ENCODE peak calls at places on chromosomes 13 and 19, in four cellular contexts. B, U, E and I are unnamed samples.

GRCh38 chr13:95098916-95099315 is 202.3 kb downstream of the ABCC4 start:
- DNase-seq in B (no peak), U (no peak), E (no peak), I (no peak)

GRCh38 chr13:94617389-94618000 is 15.8 kb downstream of the GPR180 start:
- DNase-seq in B (peak; percentile 21), E (peak; percentile 12), U (no peak), I (no peak)

GRCh38 chr19:43504426-43505185 is at the start of gene PHLDB3:
- DNase-seq in U (no peak), B (peak; percentile 38), E (peak; percentile 52), I (no peak)

GRCh38 chr19:38211779-38212178 is 12.2 kb downstream of the DPF1 start:
- DNase-seq in U (no peak), B (no peak), E (no peak), I (no peak)

GRCh38 chr19:43441736-43442135 is 23.7 kb downstream of the LYPD3 start:
- DNase-seq in U (no peak), E (no peak), B (no peak), I (no peak)

GRCh38 chr19:35856546-35857149 is at the start of gene KIRREL2:
- DNase-seq in E (peak; percentile 41), B (no peak), U (no peak), I (no peak)

GRCh38 chr19:34265221-34265650 is 10.9 kb downstream of the GARRE1 start:
- DNase-seq in B (no peak), U (no peak), E (no peak), I (no peak)

GRCh38 chr19:49210901-49211451 is 53.4 kb downstream of the TRPM4 start:
- DNase-seq in E (no peak), B (no peak), U (no peak), I (no peak)

GRCh38 chr13:56356690-56357089 is 784.0 kb upstream of the PRR20A start:
- DNase-seq in E (no peak), B (no peak), U (no peak), I (no peak)

GRCh38 chr19:38728752-38729541 is 15.3 kb downstream of the CAPN12 start:
- DNase-seq in U (no peak), E (no peak), B (no peak), I (no peak)

GRCh38 chr13:61777281-61777680 is 361.6 kb upstream of the PCDH20 start:
- DNase-seq in E (no peak), U (no peak), B (no peak), I (no peak)

GRCh38 chr13:95354680-95355487 is 53.6 kb upstream of the ABCC4 start:
- DNase-seq in E (no peak), B (peak; percentile 8), U (no peak), I (no peak)

GRCh38 chr13:114130708-114131580 is 1.5 kb downstream of the RASA3 start:
- DNase-seq in B (no peak), U (peak; percentile 60), E (peak; percentile 37), I (no peak)
- TF ChIP-seq POLR2AphosphoS5 in B (no peak), U (peak; percentile 53), E (no peak), I (no peak)

GRCh38 chr13:37136633-37137032 is 31.2 kb upstream of the CSNK1A1L start:
- DNase-seq in E (no peak), B (no peak), U (no peak), I (no peak)

GRCh38 chr13:37131092-37131491 is 25.6 kb upstream of the CSNK1A1L start:
- DNase-seq in U (no peak), E (no peak), B (no peak), I (no peak)

GRCh38 chr13:37132211-37132610 is 26.7 kb upstream of the CSNK1A1L start:
- DNase-seq in E (no peak), U (no peak), B (no peak), I (no peak)

GRCh38 chr13:37136187-37136586 is 30.7 kb upstream of the CSNK1A1L start:
- DNase-seq in B (no peak), U (no peak), E (no peak), I (no peak)

GRCh38 chr13:37134411-37135041 is 29.1 kb upstream of the CSNK1A1L start:
- DNase-seq in E (no peak), U (no peak), B (no peak), I (no peak)
- TF ChIP-seq TAF1 in E (no peak), U (no peak), B (no peak), I (no peak)

DNA sequence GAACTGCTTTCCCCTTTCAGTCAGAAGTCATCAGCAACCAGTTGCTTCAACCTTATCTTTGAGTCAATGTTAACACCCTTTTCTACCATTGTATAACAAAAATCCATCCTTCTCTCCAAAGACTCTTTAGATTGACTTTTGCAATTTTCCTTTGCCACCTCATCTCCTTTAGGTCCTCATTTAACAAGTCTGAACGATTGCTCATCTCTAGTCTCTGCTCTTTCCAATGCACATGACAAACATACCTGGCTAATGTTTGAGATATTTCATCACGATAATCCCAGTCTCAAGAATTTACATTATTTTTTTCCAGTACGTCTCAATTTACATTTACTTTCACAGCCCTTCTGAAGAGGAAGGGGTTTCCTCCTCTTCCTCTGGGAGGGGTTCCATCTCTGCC is 127.5 kb downstream of the KLF12 start:
- DNase-seq in B (no peak), U (no peak), E (no peak), I (no peak)
- TF ChIP-seq POLR2A in B (no peak), U (no peak), E (no peak), I (no peak)

GRCh38 chr19:10269333-10270179 is 1.4 kb upstream of the ICAM1 start:
- DNase-seq in B (peak; percentile 51), E (peak; percentile 85), U (no peak), I (no peak)
- TF ChIP-seq POLR2AphosphoS5 in B (no peak), E (no peak), U (no peak), I (no peak)

DNA sequence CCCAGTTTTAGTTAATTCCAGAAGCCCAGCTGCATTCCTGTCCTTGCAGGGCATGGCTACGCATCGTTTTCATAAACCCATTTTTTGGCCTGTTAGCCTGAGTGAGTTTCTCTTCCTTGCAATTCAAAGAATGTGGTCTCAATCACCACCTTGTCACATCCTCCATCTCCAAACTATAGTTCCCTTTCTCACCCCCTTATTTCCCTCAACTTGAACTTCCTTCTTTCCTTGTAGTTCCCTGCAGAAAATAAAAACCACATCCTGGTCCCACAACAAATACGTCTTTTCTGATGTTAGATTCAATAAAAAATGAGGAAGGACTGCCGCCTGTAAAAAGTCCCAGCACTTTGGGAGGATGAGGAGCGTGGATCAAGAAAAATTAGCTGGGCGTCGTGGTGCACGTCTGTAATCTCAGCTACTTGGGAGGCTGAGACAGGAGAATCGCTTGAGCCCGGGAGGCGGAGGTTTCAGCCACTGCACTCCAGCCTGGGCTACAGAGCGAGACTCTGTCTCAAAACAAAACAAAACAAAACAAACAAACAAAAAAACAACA is 13.2 kb downstream of the ADGRE3 start:
- DNase-seq in U (no peak), B (no peak), E (no peak), I (no peak)
- TF ChIP-seq TAF1 in U (no peak), B (no peak), E (no peak), I (no peak)

GRCh38 chr19:47514869-47515588 is at the start of gene NAPA:
- DNase-seq in U (peak; percentile 97), B (peak; percentile 99), E (peak; percentile 99), I (peak; percentile 97)
- TF ChIP-seq POLR2A in U (peak; percentile 90), B (peak; percentile 57), E (peak; percentile 82), I (peak; percentile 89)

GRCh38 chr13:109655611-109656010 is 130.8 kb downstream of the IRS2 start:
- DNase-seq in E (no peak), U (no peak), B (no peak), I (no peak)

GRCh38 chr13:109655206-109655600 is 131.2 kb downstream of the IRS2 start:
- DNase-seq in U (no peak), B (no peak), E (no peak), I (no peak)

GRCh38 chr13:109652536-109652935 is 133.8 kb downstream of the IRS2 start:
- DNase-seq in B (no peak), U (no peak), E (no peak), I (no peak)

GRCh38 chr13:109651854-109652253 is 134.5 kb downstream of the IRS2 start:
- DNase-seq in B (no peak), E (no peak), U (no peak), I (no peak)

DNA sequence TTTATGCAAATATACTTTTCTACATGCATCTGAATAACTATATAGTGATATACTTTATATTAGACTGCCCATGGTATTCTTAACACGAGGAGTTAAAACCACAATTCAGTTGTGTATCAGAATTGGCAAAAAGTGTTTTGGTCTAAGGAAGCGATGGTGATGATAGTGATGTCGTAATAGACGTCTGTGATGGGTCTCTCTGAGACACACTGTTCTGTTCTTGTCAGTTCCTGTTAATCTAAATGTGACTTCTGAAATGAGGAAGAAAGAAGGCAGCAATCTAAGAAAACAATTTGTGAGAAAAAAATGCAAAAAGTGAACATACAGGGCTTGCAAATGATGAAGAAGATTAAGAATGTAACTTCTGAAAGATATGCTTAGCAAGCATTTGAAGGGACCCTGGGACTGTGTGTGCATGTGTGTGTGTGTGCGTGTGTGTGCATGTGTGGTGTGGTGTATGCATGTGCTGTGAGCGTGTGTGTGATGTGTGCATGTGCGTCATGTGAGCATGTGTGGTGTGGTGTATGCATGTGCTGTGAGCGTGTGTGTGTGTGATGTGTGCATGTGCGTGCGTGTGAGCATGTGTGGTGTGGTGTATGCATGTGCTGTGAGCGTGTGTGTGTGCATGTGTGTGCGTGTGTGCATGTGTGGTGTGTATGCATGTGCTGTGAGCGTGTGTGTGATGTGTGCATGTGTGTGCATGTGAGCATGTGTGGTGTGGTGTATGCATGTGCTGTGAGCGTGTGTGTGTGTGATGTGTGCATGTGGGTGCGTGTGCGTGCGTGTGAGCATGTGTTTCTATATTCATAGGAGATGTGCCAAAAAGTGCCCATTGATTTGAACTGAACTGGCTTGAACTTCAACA is 131.8 kb downstream of the IRS2 start:
- DNase-seq in U (no peak), E (no peak), B (no peak), I (no peak)
- TF ChIP-seq POLR2AphosphoS5 in U (no peak), E (no peak), B (no peak), I (no peak)

DNA sequence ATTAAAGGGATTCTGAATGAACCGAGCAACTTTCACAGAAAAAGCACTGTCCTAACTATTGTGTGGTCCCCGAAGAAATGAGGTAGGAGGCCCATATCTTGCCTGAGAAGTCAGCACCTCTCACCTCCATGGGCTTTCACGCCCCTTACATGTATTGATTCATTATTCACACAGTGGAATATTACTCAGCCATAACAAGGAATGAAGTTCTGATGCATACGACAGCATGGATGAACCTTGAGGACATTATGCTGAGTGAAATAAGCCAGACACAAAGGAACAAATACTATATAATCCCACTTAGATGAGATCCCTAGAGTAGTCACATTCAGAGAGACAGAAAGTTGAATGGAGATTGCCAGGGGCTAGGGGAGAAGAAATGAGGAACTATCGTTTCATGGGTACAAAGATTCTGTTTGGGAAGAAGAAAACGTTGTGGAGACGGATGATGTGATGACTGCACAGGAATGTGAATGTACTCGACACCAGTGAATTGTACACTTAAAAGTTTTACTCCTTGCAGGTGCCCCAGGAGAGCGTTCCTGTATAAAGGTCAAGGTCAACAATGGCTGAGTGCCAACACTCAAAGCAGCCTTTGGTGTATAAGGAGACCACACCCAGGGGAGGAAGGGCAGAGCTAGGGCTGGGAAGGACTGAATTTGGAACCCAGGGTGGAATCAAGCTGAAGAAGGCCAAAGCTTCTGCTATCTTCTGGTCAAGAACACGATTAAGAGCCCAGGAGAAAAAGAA is 22.5 kb downstream of the ZIC5 start:
- DNase-seq in U (no peak), B (no peak), E (no peak), I (no peak)
- TF ChIP-seq TAF1 in U (no peak), B (no peak), E (no peak), I (no peak)

GRCh38 chr13:97422118-97423054 is 11.6 kb upstream of the RAP2A start:
- DNase-seq in B (no peak), U (no peak), E (no peak), I (no peak)
- TF ChIP-seq POLR2A in B (no peak), U (no peak), E (no peak), I (no peak)